ENCODE peak calls at places on chromosomes 1 and 21, in eight cellular contexts. J is heart left ventricle; B is naive thymus-derived CD4-positive, alpha-beta T cell; D is neuronal stem cell; W is transverse colon; U is adrenal gland; N is cardiac muscle cell; V is HCT116. S is an unnamed sample. For H3K4me1, the result is how much of the 10 kb centered on the place peaks cover.

GRCh38 chr1:38817958-38818705 is 41.4 kb downstream of the RRAGC start:
- DNase-seq in J (peak), B (peak), D (peak), W (peak), U (no peak), N (peak), V (no peak), S (peak)

GRCh38 chr1:175376194-175376593 is 183.6 kb upstream of the KIAA0040 start:
- DNase-seq in J (no peak), B (no peak), D (no peak), W (no peak), U (no peak), N (peak), V (peak), S (no peak)

GRCh38 chr1:145947551-145947950 is 10.3 kb downstream of the LIX1L start:
- DNase-seq in J (no peak), B (no peak), D (no peak), W (no peak), U (no peak), N (no peak), V (no peak), S (peak)

GRCh38 chr1:54125671-54126070 is 27.1 kb downstream of the CDCP2 start:
- DNase-seq in J (peak), B (no peak), D (no peak), W (peak), U (peak), N (peak), V (no peak), S (no peak)

GRCh38 chr1:246921481-246921880 is 10.3 kb downstream of the AHCTF1 start:
- DNase-seq in J (no peak), B (no peak), D (no peak), W (no peak), U (no peak), N (no peak), V (no peak), S (no peak)

GRCh38 chr1:234755449-234755863 is 145.5 kb upstream of the IRF2BP2 start:
- DNase-seq in J (peak), B (no peak), D (no peak), W (peak), U (peak), N (peak), V (no peak), S (no peak)

GRCh38 chr1:22055463-22055862 is 3.0 kb downstream of the CDC42 start:
- DNase-seq in J (no peak), B (no peak), D (no peak), W (no peak), U (no peak), N (no peak), V (no peak), S (no peak)

GRCh38 chr1:174217787-174218574 is 58.7 kb downstream of the RABGAP1L start:
- DNase-seq in J (no peak), B (no peak), D (peak), W (no peak), U (no peak), N (peak), V (peak), S (peak)

GRCh38 chr1:208177656-208178055 is 66.5 kb downstream of the PLXNA2 start:
- DNase-seq in J (no peak), B (no peak), D (no peak), W (peak), U (no peak), N (no peak), V (no peak), S (peak)

GRCh38 chr1:27882543-27882903 is 10.2 kb downstream of the THEMIS2 start:
- DNase-seq in J (no peak), B (no peak), D (no peak), W (no peak), U (no peak), N (no peak), V (no peak), S (no peak)

GRCh38 chr1:52916241-52916975 is 5.1 kb downstream of the ECHDC2 start:
- DNase-seq in J (no peak), B (no peak), D (no peak), W (no peak), U (no peak), N (no peak), V (no peak), S (no peak)

GRCh38 chr1:84478876-84479868 is at the start of gene RPF1:
- DNase-seq in J (peak), B (peak), D (peak), W (peak), U (peak), N (peak), V (peak), S (peak)

GRCh38 chr1:180170569-180170968 is 15.9 kb downstream of the QSOX1 start:
- DNase-seq in J (no peak), B (no peak), D (no peak), W (peak), U (no peak), N (no peak), V (no peak), S (no peak)
- H3K4me1 ChIP-seq in J (half or more), B (under half), D (under half), W (under half), U (under half), N (under half), V (under half), S (under half)

DNA sequence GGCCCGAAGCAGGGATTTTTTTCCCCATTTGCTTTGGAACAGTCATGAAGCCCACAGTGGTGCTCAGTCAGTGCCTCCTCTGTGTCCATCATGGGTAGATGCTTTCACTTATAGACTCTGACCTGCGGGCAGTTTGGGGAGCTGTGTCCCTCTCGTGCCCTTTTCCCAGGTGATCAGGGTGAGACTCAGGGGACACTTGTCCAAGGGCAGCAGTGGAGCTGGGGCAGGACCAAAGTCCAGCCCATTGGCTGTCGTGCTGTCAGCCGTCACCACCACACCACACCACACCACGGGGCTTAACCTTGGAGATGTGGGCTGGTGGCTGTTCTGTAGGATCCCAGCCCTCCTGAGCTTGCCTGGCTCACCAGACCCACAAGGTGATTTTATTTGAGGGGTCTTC is 34.9 kb downstream of the SIM2 start:
- DNase-seq in J (no peak), B (no peak), D (no peak), W (no peak), U (no peak), N (no peak), V (no peak), S (no peak)
- H3K4me1 ChIP-seq in J (under half), B (under half), D (under half), W (under half), U (under half), N (under half), V (under half), S (under half)

GRCh38 chr1:91795601-91796389 is 90.2 kb downstream of the TGFBR3 start:
- DNase-seq in J (no peak), B (no peak), D (no peak), W (no peak), U (no peak), N (peak), V (no peak), S (no peak)

GRCh38 chr1:91798241-91798648 is 87.7 kb downstream of the TGFBR3 start:
- DNase-seq in J (no peak), B (no peak), D (no peak), W (no peak), U (no peak), N (peak), V (no peak), S (no peak)

GRCh38 chr1:91798741-91799140 is 87.2 kb downstream of the TGFBR3 start:
- DNase-seq in J (no peak), B (no peak), D (no peak), W (no peak), U (no peak), N (peak), V (no peak), S (no peak)

GRCh38 chr1:91797164-91797563 is 88.8 kb downstream of the TGFBR3 start:
- DNase-seq in J (no peak), B (no peak), D (no peak), W (no peak), U (no peak), N (no peak), V (no peak), S (no peak)

GRCh38 chr1:91796390-91796654 is 89.6 kb downstream of the TGFBR3 start:
- DNase-seq in J (no peak), B (no peak), D (no peak), W (no peak), U (no peak), N (no peak), V (no peak), S (no peak)
- H3K4me1 ChIP-seq in J (half or more), B (under half), D (under half), W (under half), U (under half), N (under half), V (under half), S (under half)

GRCh38 chr1:42957229-42957879 is 1.3 kb downstream of the SLC2A1 start:
- DNase-seq in J (no peak), B (no peak), D (no peak), W (peak), U (no peak), N (no peak), V (no peak), S (no peak)

GRCh38 chr1:42956739-42957138 is 1.9 kb downstream of the SLC2A1 start:
- DNase-seq in J (no peak), B (no peak), D (no peak), W (no peak), U (no peak), N (no peak), V (no peak), S (no peak)

GRCh38 chr1:42953182-42954180 is 5.2 kb downstream of the SLC2A1 start:
- DNase-seq in J (no peak), B (no peak), D (no peak), W (no peak), U (no peak), N (no peak), V (no peak), S (no peak)

GRCh38 chr1:42957880-42958487 is 684 bp downstream of the SLC2A1 start:
- DNase-seq in J (peak), B (peak), D (peak), W (peak), U (peak), N (peak), V (no peak), S (no peak)

GRCh38 chr1:42955311-42956063 is 3.2 kb downstream of the SLC2A1 start:
- DNase-seq in J (no peak), B (no peak), D (no peak), W (no peak), U (no peak), N (no peak), V (no peak), S (no peak)
- H3K4me1 ChIP-seq in J (under half), B (half or more), D (under half), W (under half), U (under half), N (under half), V (under half), S (under half)

GRCh38 chr1:206713910-206714312 is 29.2 kb downstream of the MAPKAPK2 start:
- DNase-seq in J (no peak), B (no peak), D (no peak), W (no peak), U (no peak), N (no peak), V (no peak), S (no peak)
- H3K4me1 ChIP-seq in J (half or more), B (under half), D (under half), W (half or more), U (under half), N (half or more), V (under half), S (under half)

DNA sequence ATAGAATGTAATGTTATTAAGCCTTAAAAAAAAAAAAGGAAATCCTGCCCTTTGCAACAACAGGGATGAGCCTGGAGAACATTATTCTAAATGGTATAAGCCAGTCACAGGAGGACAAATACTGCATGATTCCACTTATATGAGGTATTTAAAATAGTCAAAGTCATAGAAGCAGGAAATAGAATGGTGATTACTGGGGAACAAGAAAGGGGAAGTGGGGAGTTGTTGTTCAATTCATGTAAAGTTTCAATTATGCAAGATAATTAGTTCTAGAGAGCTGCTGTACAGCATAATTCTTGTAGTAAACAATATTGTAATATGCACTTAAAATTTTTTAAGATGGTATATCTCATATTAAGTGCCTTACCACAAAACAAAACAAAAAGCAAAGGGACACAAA is 13.2 kb downstream of the FCER1A start:
- DNase-seq in J (no peak), B (no peak), D (no peak), W (no peak), U (no peak), N (no peak), V (no peak), S (no peak)
- H3K4me1 ChIP-seq in J (under half), B (under half), D (under half), W (under half), U (under half), N (under half), V (under half), S (under half)

DNA sequence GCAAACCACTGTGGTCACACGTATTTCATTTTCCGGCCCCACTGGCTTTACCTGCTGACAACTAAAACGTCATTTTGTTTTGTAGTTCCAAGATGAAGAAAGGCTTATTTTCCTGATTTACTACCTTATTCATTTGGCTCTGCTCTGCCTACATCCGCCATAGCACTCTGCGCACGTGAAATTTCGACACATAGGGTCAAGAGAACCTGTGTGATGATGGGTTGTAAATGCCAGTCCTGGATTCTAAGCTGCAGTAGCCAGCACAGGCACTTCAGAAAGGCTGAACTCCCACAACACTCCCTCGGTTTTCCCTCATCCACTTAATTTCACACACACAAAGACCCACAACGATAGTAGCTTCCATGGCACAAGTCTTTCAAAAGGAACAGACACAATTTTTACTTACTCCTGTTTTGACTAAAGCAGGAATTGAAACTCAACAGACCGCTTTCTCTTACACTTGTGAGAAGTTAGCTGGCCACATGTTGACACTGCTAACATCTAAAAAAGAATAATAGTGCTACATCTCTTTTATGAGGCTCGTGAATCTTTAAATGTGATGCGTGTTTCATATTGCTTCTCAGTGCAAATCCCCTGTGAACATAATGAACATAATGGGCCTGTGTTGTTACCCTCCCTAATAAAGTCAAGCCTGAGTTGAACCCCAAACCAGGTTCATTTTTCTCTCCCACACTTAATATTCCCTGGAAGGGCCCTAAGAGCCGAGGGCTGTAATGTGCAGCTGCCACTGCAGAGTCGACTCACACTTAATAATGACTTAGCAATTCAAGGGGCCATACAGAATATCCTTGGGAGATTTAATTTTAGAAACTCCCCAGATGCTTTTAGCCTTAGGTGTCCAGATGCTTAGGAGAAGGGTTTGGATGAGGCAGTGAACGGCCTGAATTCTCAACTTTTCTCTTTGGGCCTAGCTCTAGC is 1.5 kb upstream of the RUNX1 start:
- DNase-seq in J (no peak), B (no peak), D (no peak), W (no peak), U (no peak), N (no peak), V (no peak), S (no peak)
- H3K4me1 ChIP-seq in J (under half), B (under half), D (under half), W (under half), U (under half), N (under half), V (under half), S (under half)

GRCh38 chr1:228093050-228093906 is 9.8 kb downstream of the C1orf35 start:
- DNase-seq in J (no peak), B (no peak), D (no peak), W (no peak), U (peak), N (no peak), V (no peak), S (no peak)
- H3K4me1 ChIP-seq in J (half or more), B (under half), D (under half), W (under half), U (under half), N (under half), V (under half), S (under half)

DNA sequence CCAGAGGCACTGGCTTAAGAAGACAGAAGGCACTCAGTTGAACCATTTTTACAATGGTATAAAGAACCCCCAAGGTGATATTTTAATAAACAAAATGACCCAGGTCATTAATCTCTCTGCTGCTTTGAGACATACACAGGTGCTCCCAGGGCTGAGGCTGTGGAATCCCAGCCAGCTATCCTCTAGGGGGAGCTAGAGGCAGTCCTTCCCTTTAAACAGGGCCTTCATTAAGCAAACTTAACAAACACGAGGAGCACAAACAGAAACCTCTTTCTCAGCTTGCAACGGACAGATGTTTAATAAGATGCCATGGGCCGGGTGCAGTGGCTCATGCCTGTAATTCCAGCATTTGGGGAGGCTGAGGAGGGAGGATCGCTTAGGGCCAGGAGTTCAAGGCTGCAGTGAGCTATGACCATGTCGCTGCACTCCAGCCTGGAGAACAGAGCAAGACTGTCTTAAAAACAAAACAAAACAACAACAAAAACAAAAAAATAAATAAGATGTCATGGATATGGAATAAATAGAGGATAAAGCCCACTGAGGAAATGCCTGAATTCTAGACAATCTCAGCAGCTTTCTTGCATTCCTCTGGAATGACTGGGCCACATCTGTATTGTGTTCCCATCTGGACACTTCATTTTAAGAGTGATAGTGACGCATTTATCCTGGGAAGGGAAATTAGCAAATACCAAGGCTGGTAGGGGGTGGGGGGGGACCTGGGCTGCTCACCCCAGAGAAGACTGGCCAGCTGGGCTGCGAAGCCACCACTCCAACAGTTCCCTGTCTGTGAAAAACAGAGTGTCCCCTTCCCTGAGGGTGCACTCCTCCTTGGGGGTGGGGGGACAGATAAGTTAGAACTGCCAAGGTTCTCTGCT is 106.5 kb downstream of the HIVEP3 start:
- DNase-seq in J (peak), B (no peak), D (peak), W (peak), U (peak), N (peak), V (peak), S (peak)
- H3K4me1 ChIP-seq in J (under half), B (under half), D (under half), W (under half), U (under half), N (under half), V (under half), S (under half)